ENCODE peak calls at places on chromosomes 4 and X, in five cellular contexts. K is WTC11; Q is stimulated activated CD8-positive, alpha-beta memory T cell treated with anti-CD3 and anti-CD28 coated beads, Interleukin-2, amount 100 ng/mL, for 1 hour; W is amygdala; Y is naive thymus-derived CD8-positive, alpha-beta T cell. B is an unnamed sample.
A peak's percentile ranks its signal among the peaks of the same experiment; 100 is the strongest.

GRCh38 chr4:70556856-70557255 is 35.2 kb upstream of the AMBN start:
- DNase-seq in K (no peak), Q (no peak), W (no peak), Y (no peak), B (no peak)

GRCh38 chr4:77073106-77073858 is 2.5 kb downstream of the CCNI start:
- DNase-seq in K (no peak), Q (no peak), W (no peak), Y (no peak), B (no peak)

GRCh38 chrX:1391370-1391706 is 575 bp downstream of the SLC25A6 start:
- DNase-seq in K (peak; percentile 84), Q (no peak), W (no peak), Y (no peak), B (peak; percentile 98)

GRCh38 chrX:115232933-115233496 is 881 bp downstream of the LRCH2 start:
- DNase-seq in K (no peak), Q (no peak), W (no peak), Y (no peak), B (no peak)

GRCh38 chr4:168877779-168878491 is 132.1 kb downstream of the CBR4 start:
- DNase-seq in K (peak; percentile 61), Q (peak; percentile 1), W (no peak), Y (peak; percentile 24), B (peak; percentile 73)

GRCh38 chr4:105389167-105389566 is 84.7 kb downstream of the PPA2 start:
- DNase-seq in K (no peak), Q (no peak), W (no peak), Y (no peak), B (no peak)

GRCh38 chr4:150280081-150280950 is 202.1 kb downstream of the DCLK2 start:
- DNase-seq in K (no peak), Q (no peak), W (no peak), Y (no peak), B (no peak)

GRCh38 chrX:65871671-65872311 is 168.1 kb downstream of the VSIG4 start:
- DNase-seq in K (peak; percentile 44), Q (no peak), W (no peak), Y (no peak), B (peak; percentile 24)

GRCh38 chr4:184573701-184574100 is 75.5 kb downstream of the CASP3 start:
- DNase-seq in K (no peak), Q (no peak), W (no peak), Y (no peak), B (no peak)

GRCh38 chr4:176302283-176303275 is 17.2 kb upstream of the SPCS3 start:
- DNase-seq in K (no peak), Q (no peak), W (no peak), Y (no peak), B (no peak)

GRCh38 chr4:117700111-117700892 is 334.0 kb upstream of the NDST3 start:
- DNase-seq in K (no peak), Q (no peak), W (no peak), Y (no peak), B (peak; percentile 6)

GRCh38 chrX:139475432-139475831 is 55.1 kb upstream of the F9 start:
- DNase-seq in K (no peak), Q (no peak), W (no peak), Y (no peak), B (no peak)

GRCh38 chrX:46235778-46236177 is 309.4 kb downstream of the ZNF674 start:
- DNase-seq in K (no peak), Q (no peak), W (no peak), Y (no peak), B (no peak)

GRCh38 chr4:107592518-107592917 is 127.5 kb downstream of the PAPSS1 start:
- DNase-seq in K (no peak), Q (no peak), W (no peak), Y (no peak), B (no peak)

GRCh38 chr4:8666581-8666980 is 74.0 kb downstream of the CPZ start:
- DNase-seq in K (no peak), Q (no peak), W (no peak), Y (no peak), B (peak; percentile 66)

GRCh38 chr4:7956306-7957112 is 16.8 kb upstream of the AFAP1 start:
- DNase-seq in K (no peak), Q (no peak), W (no peak), Y (no peak), B (no peak)

GRCh38 chrX:19875051-19875432 is 12.4 kb downstream of the SH3KBP1 start:
- DNase-seq in K (no peak), Q (no peak), W (no peak), Y (no peak), B (no peak)

GRCh38 chr4:26073886-26074560 is 160.0 kb downstream of the SMIM20 start:
- DNase-seq in K (no peak), Q (no peak), W (no peak), Y (no peak), B (no peak)

GRCh38 chrX:43750248-43750676 is 94.2 kb downstream of the MAOA start:
- DNase-seq in K (peak; percentile 33), Q (peak; percentile 22), W (no peak), Y (peak; percentile 61), B (peak; percentile 52)

GRCh38 chr4:42371306-42372063 is 25.8 kb upstream of the SHISA3 start:
- DNase-seq in K (no peak), Q (no peak), W (no peak), Y (no peak), B (peak; percentile 41)

GRCh38 chr4:15778742-15779231 is 659 bp downstream of the CD38 start:
- DNase-seq in K (peak; percentile 16), Q (no peak), W (peak; percentile 4), Y (peak; percentile 44), B (no peak)

GRCh38 chr4:142840516-142841123 is 5.5 kb downstream of the INPP4B start:
- DNase-seq in K (no peak), Q (no peak), W (no peak), Y (peak; percentile 45), B (no peak)

GRCh38 chr4:111631157-111631999 is 513.9 kb upstream of the FAM241A start:
- DNase-seq in K (no peak), Q (no peak), W (no peak), Y (no peak), B (no peak)

GRCh38 chr4:76377922-76378321 is 43.0 kb downstream of the CCDC158 start:
- DNase-seq in K (peak; percentile 54), Q (peak; percentile 1), W (no peak), Y (peak; percentile 33), B (peak; percentile 65)

GRCh38 chr4:85092536-85092935 is 126.0 kb upstream of the WDFY3 start:
- DNase-seq in K (no peak), Q (no peak), W (no peak), Y (no peak), B (no peak)

GRCh38 chrX:120514236-120514635 is 45.1 kb upstream of the LAMP2 start:
- DNase-seq in K (no peak), Q (no peak), W (no peak), Y (no peak), B (peak; percentile 21)

GRCh38 chr4:97016186-97016945 is 1126.9 kb downstream of the STPG2 start:
- DNase-seq in K (no peak), Q (no peak), W (no peak), Y (no peak), B (no peak)

GRCh38 chr4:184383497-184384055 is 90.8 kb downstream of the IRF2 start:
- DNase-seq in K (no peak), Q (no peak), W (no peak), Y (no peak), B (no peak)

GRCh38 chr4:77699731-77700210 is 94.2 kb downstream of the CXCL13 start:
- DNase-seq in K (peak; percentile 33), Q (no peak), W (no peak), Y (no peak), B (peak; percentile 13)

GRCh38 chrX:69510137-69510715 is 6.1 kb downstream of the NALF2 start:
- DNase-seq in K (no peak), Q (no peak), W (no peak), Y (no peak), B (no peak)

GRCh38 chr4:31655328-31655727 is 935.2 kb downstream of the PCDH7 start:
- DNase-seq in K (no peak), Q (no peak), W (no peak), Y (no peak), B (no peak)

GRCh38 chr4:41713768-41714167 is 34.8 kb downstream of the PHOX2B start:
- DNase-seq in K (no peak), Q (no peak), W (no peak), Y (no peak), B (no peak)

GRCh38 chr4:10587697-10588096 is 96.9 kb downstream of the CLNK start:
- DNase-seq in K (no peak), Q (peak; percentile 5), W (no peak), Y (peak; percentile 37), B (no peak)

B was measured in H7.